ENCODE peak calls at places on chromosome 21, in seven cellular contexts. One of them, this sample, is unnamed.

GRCh38 chr21:38965910-38966504 is 160.3 kb downstream of the ETS2 start:
- DNase-seq in breast epithelium: no peak
- DNase-seq in heart left ventricle: no peak
- DNase-seq in transverse colon: peak
- DNase-seq in sigmoid colon: no peak
- DNase-seq in lower leg skin: no peak
- DNase-seq in K562: peak
- DNase-seq in this sample: peak

GRCh38 chr21:45509566-45510465 is 32.4 kb downstream of the SLC19A1 start:
- DNase-seq in heart left ventricle: no peak
- DNase-seq in sigmoid colon: peak
- DNase-seq in transverse colon: no peak
- DNase-seq in K562: no peak
- DNase-seq in lower leg skin: peak
- DNase-seq in breast epithelium: no peak
- DNase-seq in this sample: no peak

GRCh38 chr21:43331962-43332458 is 94.9 kb downstream of the SIK1 start:
- DNase-seq in breast epithelium: peak
- DNase-seq in sigmoid colon: no peak
- DNase-seq in heart left ventricle: no peak
- DNase-seq in K562: no peak
- DNase-seq in transverse colon: no peak
- DNase-seq in lower leg skin: no peak
- DNase-seq in this sample: no peak

GRCh38 chr21:39891111-39891510 is 23.9 kb downstream of the PCP4 start:
- DNase-seq in breast epithelium: no peak
- DNase-seq in K562: no peak
- DNase-seq in heart left ventricle: no peak
- DNase-seq in lower leg skin: no peak
- DNase-seq in transverse colon: no peak
- DNase-seq in sigmoid colon: no peak
- DNase-seq in this sample: no peak

GRCh38 chr21:45515241-45516061 is 26.8 kb downstream of the SLC19A1 start:
- DNase-seq in sigmoid colon: peak
- DNase-seq in heart left ventricle: no peak
- DNase-seq in lower leg skin: peak
- DNase-seq in transverse colon: no peak
- DNase-seq in K562: no peak
- DNase-seq in breast epithelium: no peak
- DNase-seq in this sample: peak

GRCh38 chr21:34839070-34839820 is 170.5 kb downstream of the CLIC6 start:
- DNase-seq in transverse colon: no peak
- DNase-seq in sigmoid colon: no peak
- DNase-seq in breast epithelium: no peak
- DNase-seq in K562: no peak
- DNase-seq in lower leg skin: peak
- DNase-seq in heart left ventricle: no peak
- DNase-seq in this sample: no peak

GRCh38 chr21:46229133-46229922 is 754 bp upstream of the LSS start:
- DNase-seq in breast epithelium: no peak
- DNase-seq in K562: peak
- DNase-seq in transverse colon: no peak
- DNase-seq in lower leg skin: peak
- DNase-seq in heart left ventricle: peak
- DNase-seq in sigmoid colon: peak
- DNase-seq in this sample: peak

GRCh38 chr21:23725576-23725975 is 1881.7 kb downstream of the MRPL39 start:
- DNase-seq in breast epithelium: no peak
- DNase-seq in heart left ventricle: no peak
- DNase-seq in sigmoid colon: no peak
- DNase-seq in lower leg skin: no peak
- DNase-seq in transverse colon: no peak
- DNase-seq in K562: peak
- DNase-seq in this sample: no peak

GRCh38 chr21:45972716-45973474 is 8.7 kb upstream of the COL6A1 start:
- DNase-seq in transverse colon: peak
- DNase-seq in heart left ventricle: peak
- DNase-seq in breast epithelium: peak
- DNase-seq in sigmoid colon: peak
- DNase-seq in lower leg skin: peak
- DNase-seq in K562: no peak
- DNase-seq in this sample: peak

GRCh38 chr21:44834951-44835646 is 17.2 kb upstream of the SUMO3 start:
- DNase-seq in lower leg skin: no peak
- DNase-seq in heart left ventricle: no peak
- DNase-seq in sigmoid colon: no peak
- DNase-seq in transverse colon: peak
- DNase-seq in K562: peak
- DNase-seq in breast epithelium: peak
- DNase-seq in this sample: peak

GRCh38 chr21:45820171-45821091 is 161.1 kb upstream of the COL6A1 start:
- DNase-seq in K562: peak
- DNase-seq in heart left ventricle: peak
- DNase-seq in sigmoid colon: peak
- DNase-seq in breast epithelium: peak
- DNase-seq in transverse colon: peak
- DNase-seq in lower leg skin: peak
- DNase-seq in this sample: peak

GRCh38 chr21:17726047-17726446 is 93.1 kb downstream of the C21orf91 start:
- DNase-seq in heart left ventricle: no peak
- DNase-seq in lower leg skin: no peak
- DNase-seq in sigmoid colon: no peak
- DNase-seq in K562: peak
- DNase-seq in breast epithelium: no peak
- DNase-seq in transverse colon: no peak
- DNase-seq in this sample: no peak

GRCh38 chr21:26451014-26451740 is 121.9 kb downstream of the CYYR1 start:
- DNase-seq in transverse colon: no peak
- DNase-seq in sigmoid colon: no peak
- DNase-seq in lower leg skin: no peak
- DNase-seq in heart left ventricle: no peak
- DNase-seq in K562: no peak
- DNase-seq in breast epithelium: no peak
- DNase-seq in this sample: no peak

GRCh38 chr21:40699366-40699765 is 147.6 kb downstream of the DSCAM start:
- DNase-seq in K562: no peak
- DNase-seq in sigmoid colon: no peak
- DNase-seq in heart left ventricle: no peak
- DNase-seq in lower leg skin: no peak
- DNase-seq in transverse colon: no peak
- DNase-seq in breast epithelium: no peak
- DNase-seq in this sample: no peak

GRCh38 chr21:45862544-45863207 is 118.9 kb upstream of the COL6A1 start:
- DNase-seq in sigmoid colon: no peak
- DNase-seq in heart left ventricle: no peak
- DNase-seq in transverse colon: no peak
- DNase-seq in lower leg skin: peak
- DNase-seq in K562: no peak
- DNase-seq in breast epithelium: no peak
- DNase-seq in this sample: no peak

GRCh38 chr21:34881894-34882371 is 167.2 kb downstream of the RUNX1 start:
- DNase-seq in sigmoid colon: no peak
- DNase-seq in heart left ventricle: no peak
- DNase-seq in breast epithelium: no peak
- DNase-seq in K562: no peak
- DNase-seq in lower leg skin: no peak
- DNase-seq in transverse colon: no peak
- DNase-seq in this sample: no peak

GRCh38 chr21:36388835-36389234 is 3.6 kb downstream of the CHAF1B start:
- DNase-seq in lower leg skin: no peak
- DNase-seq in transverse colon: no peak
- DNase-seq in heart left ventricle: no peak
- DNase-seq in K562: no peak
- DNase-seq in breast epithelium: no peak
- DNase-seq in sigmoid colon: no peak
- DNase-seq in this sample: no peak

GRCh38 chr21:44537930-44538911 is 1.8 kb downstream of the KRTAP10-1 start:
- DNase-seq in transverse colon: peak
- DNase-seq in K562: no peak
- DNase-seq in lower leg skin: peak
- DNase-seq in sigmoid colon: peak
- DNase-seq in heart left ventricle: no peak
- DNase-seq in breast epithelium: peak
- DNase-seq in this sample: no peak

GRCh38 chr21:45304161-45304830 is 16.6 kb upstream of the POFUT2 start:
- DNase-seq in transverse colon: no peak
- DNase-seq in lower leg skin: no peak
- DNase-seq in heart left ventricle: no peak
- DNase-seq in sigmoid colon: no peak
- DNase-seq in breast epithelium: no peak
- DNase-seq in K562: no peak
- DNase-seq in this sample: no peak

GRCh38 chr21:43721939-43722338 is 3.0 kb downstream of the PDXK start:
- DNase-seq in sigmoid colon: no peak
- DNase-seq in heart left ventricle: no peak
- DNase-seq in breast epithelium: no peak
- DNase-seq in K562: no peak
- DNase-seq in transverse colon: no peak
- DNase-seq in lower leg skin: no peak
- DNase-seq in this sample: no peak

GRCh38 chr21:39003982-39004775 is 179.1 kb downstream of the PSMG1 start:
- DNase-seq in sigmoid colon: no peak
- DNase-seq in transverse colon: no peak
- DNase-seq in lower leg skin: no peak
- DNase-seq in breast epithelium: no peak
- DNase-seq in K562: peak
- DNase-seq in heart left ventricle: no peak
- DNase-seq in this sample: no peak

GRCh38 chr21:37294674-37295073 is 27.5 kb upstream of the VPS26C start:
- DNase-seq in lower leg skin: peak
- DNase-seq in K562: no peak
- DNase-seq in breast epithelium: no peak
- DNase-seq in transverse colon: no peak
- DNase-seq in heart left ventricle: no peak
- DNase-seq in sigmoid colon: no peak
- DNase-seq in this sample: no peak

GRCh38 chr21:29379517-29380054 is 80.9 kb downstream of the BACH1 start:
- DNase-seq in breast epithelium: no peak
- DNase-seq in heart left ventricle: no peak
- DNase-seq in lower leg skin: no peak
- DNase-seq in transverse colon: no peak
- DNase-seq in sigmoid colon: no peak
- DNase-seq in K562: no peak
- DNase-seq in this sample: no peak
- TF ChIP-seq CTCF in breast epithelium: no peak
- TF ChIP-seq CTCF in heart left ventricle: no peak
- TF ChIP-seq CTCF in lower leg skin: no peak
- TF ChIP-seq CTCF in transverse colon: no peak
- TF ChIP-seq CTCF in sigmoid colon: no peak
- TF ChIP-seq CTCF in K562: no peak
- TF ChIP-seq CTCF in this sample: no peak

GRCh38 chr21:33643658-33644311 is 1.5 kb downstream of the ITSN1 start:
- DNase-seq in heart left ventricle: no peak
- DNase-seq in breast epithelium: no peak
- DNase-seq in transverse colon: no peak
- DNase-seq in K562: no peak
- DNase-seq in sigmoid colon: no peak
- DNase-seq in lower leg skin: no peak
- DNase-seq in this sample: no peak
- TF ChIP-seq POLR2A in heart left ventricle: no peak
- TF ChIP-seq POLR2A in breast epithelium: no peak
- TF ChIP-seq POLR2A in transverse colon: no peak
- TF ChIP-seq POLR2A in K562: no peak
- TF ChIP-seq POLR2A in sigmoid colon: no peak
- TF ChIP-seq POLR2A in lower leg skin: no peak
- TF ChIP-seq POLR2A in this sample: no peak

GRCh38 chr21:21226472-21226871 is 228.3 kb downstream of the NCAM2 start:
- DNase-seq in heart left ventricle: no peak
- DNase-seq in lower leg skin: no peak
- DNase-seq in breast epithelium: no peak
- DNase-seq in transverse colon: no peak
- DNase-seq in K562: no peak
- DNase-seq in sigmoid colon: no peak
- DNase-seq in this sample: no peak

GRCh38 chr21:21230672-21231071 is 232.5 kb downstream of the NCAM2 start:
- DNase-seq in lower leg skin: no peak
- DNase-seq in transverse colon: no peak
- DNase-seq in breast epithelium: no peak
- DNase-seq in sigmoid colon: no peak
- DNase-seq in K562: no peak
- DNase-seq in heart left ventricle: no peak
- DNase-seq in this sample: no peak

GRCh38 chr21:21236981-21237380 is 238.8 kb downstream of the NCAM2 start:
- DNase-seq in lower leg skin: no peak
- DNase-seq in breast epithelium: no peak
- DNase-seq in sigmoid colon: no peak
- DNase-seq in transverse colon: no peak
- DNase-seq in K562: no peak
- DNase-seq in heart left ventricle: no peak
- DNase-seq in this sample: no peak

GRCh38 chr21:21232320-21232719 is 234.1 kb downstream of the NCAM2 start:
- DNase-seq in transverse colon: peak
- DNase-seq in lower leg skin: no peak
- DNase-seq in heart left ventricle: no peak
- DNase-seq in K562: no peak
- DNase-seq in breast epithelium: no peak
- DNase-seq in sigmoid colon: no peak
- DNase-seq in this sample: no peak
- TF ChIP-seq CTCF in transverse colon: peak
- TF ChIP-seq CTCF in lower leg skin: no peak
- TF ChIP-seq CTCF in heart left ventricle: peak
- TF ChIP-seq CTCF in K562: peak
- TF ChIP-seq CTCF in breast epithelium: peak
- TF ChIP-seq CTCF in sigmoid colon: no peak
- TF ChIP-seq CTCF in this sample: no peak

GRCh38 chr21:33088384-33088783 is 18.4 kb downstream of the OLIG1 start:
- DNase-seq in heart left ventricle: no peak
- DNase-seq in sigmoid colon: no peak
- DNase-seq in breast epithelium: no peak
- DNase-seq in K562: no peak
- DNase-seq in transverse colon: no peak
- DNase-seq in lower leg skin: peak
- DNase-seq in this sample: no peak
- TF ChIP-seq POLR2A in heart left ventricle: no peak
- TF ChIP-seq POLR2A in sigmoid colon: no peak
- TF ChIP-seq POLR2A in breast epithelium: no peak
- TF ChIP-seq POLR2A in K562: no peak
- TF ChIP-seq POLR2A in transverse colon: no peak
- TF ChIP-seq POLR2A in lower leg skin: no peak
- TF ChIP-seq POLR2A in this sample: no peak

GRCh38 chr21:41809891-41810596 is 43.2 kb upstream of the RIPK4 start:
- DNase-seq in lower leg skin: peak
- DNase-seq in breast epithelium: peak
- DNase-seq in transverse colon: no peak
- DNase-seq in K562: no peak
- DNase-seq in sigmoid colon: no peak
- DNase-seq in heart left ventricle: no peak
- DNase-seq in this sample: no peak
- TF ChIP-seq CTCF in lower leg skin: no peak
- TF ChIP-seq CTCF in breast epithelium: no peak
- TF ChIP-seq CTCF in transverse colon: no peak
- TF ChIP-seq CTCF in K562: no peak
- TF ChIP-seq CTCF in sigmoid colon: no peak
- TF ChIP-seq CTCF in heart left ventricle: no peak
- TF ChIP-seq CTCF in this sample: no peak

This sample was measured in Peyer's patch.